ENCODE peak calls at places on chromosome 16, in nine cellular contexts. H is K562, G is stomach, Q is upper lobe of left lung, V is ovary, L is sigmoid colon, K is tibial nerve, Y is transverse colon, D is H1. J is an unnamed sample. For H3K36me3, the result is how much of the 10 kb centered on the place peaks cover.

GRCh38 chr16:28910046-28911031 is 14.7 kb downstream of the RABEP2 start:
- DNase-seq in K (no peak), Y (peak), V (no peak), H (no peak), Q (no peak), L (no peak), D (no peak), G (no peak), J (no peak)

GRCh38 chr16:54453863-54454262 is 167.3 kb upstream of the IRX3 start:
- DNase-seq in V (no peak), K (no peak), D (no peak), H (no peak), Q (no peak), L (no peak), G (no peak), Y (no peak), J (no peak)

GRCh38 chr16:27761816-27762215 is 211.9 kb downstream of the KATNIP start:
- DNase-seq in K (no peak), V (no peak), Y (no peak), Q (no peak), L (no peak), G (no peak), H (no peak), D (no peak), J (no peak)

GRCh38 chr16:69188716-69189115 is 1.8 kb downstream of the SNTB2 start:
- DNase-seq in K (no peak), Q (no peak), L (peak), G (no peak), H (no peak), D (no peak), Y (no peak), V (no peak), J (no peak)

GRCh38 chr16:1680361-1680760 is 2.3 kb downstream of the JPT2 start:
- DNase-seq in Q (no peak), D (no peak), G (no peak), H (no peak), L (no peak), Y (no peak), K (no peak), V (no peak), J (no peak)

GRCh38 chr16:4239020-4239419 is 2.9 kb downstream of the SRL start:
- DNase-seq in D (no peak), G (no peak), H (no peak), V (no peak), K (no peak), L (no peak), Q (no peak), Y (no peak), J (no peak)

GRCh38 chr16:84084570-84085270 is 32.0 kb downstream of the MBTPS1 start:
- DNase-seq in Y (peak), D (peak), G (peak), H (peak), V (peak), L (peak), K (no peak), Q (peak), J (no peak)

GRCh38 chr16:10402975-10403374 is 17.1 kb downstream of the ATF7IP2 start:
- DNase-seq in Y (no peak), K (no peak), G (no peak), D (no peak), L (no peak), H (no peak), Q (no peak), V (no peak), J (no peak)

GRCh38 chr16:80346160-80346632 is 194.6 kb upstream of the DYNLRB2 start:
- DNase-seq in H (no peak), G (no peak), L (no peak), D (no peak), Y (no peak), K (no peak), Q (no peak), V (no peak), J (no peak)

GRCh38 chr16:13101828-13102227 is 200.4 kb downstream of the SHISA9 start:
- DNase-seq in D (no peak), H (no peak), L (no peak), G (no peak), K (no peak), Q (no peak), Y (no peak), V (no peak), J (no peak)

GRCh38 chr16:345686-346231 is 6.8 kb downstream of the AXIN1 start:
- DNase-seq in Q (no peak), G (no peak), L (no peak), K (no peak), H (no peak), Y (no peak), V (no peak), D (no peak), J (no peak)

GRCh38 chr16:57637424-57637823 is 9.0 kb downstream of the ADGRG1 start:
- DNase-seq in L (peak), Y (no peak), K (peak), D (no peak), H (no peak), V (no peak), Q (peak), G (no peak), J (no peak)

GRCh38 chr16:62041401-62041800 is 5.2 kb upstream of the CDH8 start:
- DNase-seq in G (no peak), V (no peak), H (no peak), Q (no peak), L (no peak), Y (no peak), K (no peak), D (no peak), J (no peak)

GRCh38 chr16:61246592-61246991 is 789.6 kb downstream of the CDH8 start:
- DNase-seq in Y (no peak), G (no peak), D (no peak), V (no peak), H (no peak), L (no peak), Q (no peak), K (no peak), J (no peak)

GRCh38 chr16:3509470-3509928 is 8.7 kb downstream of the CLUAP1 start:
- DNase-seq in L (peak), V (no peak), D (no peak), Q (no peak), Y (peak), H (no peak), K (no peak), G (peak), J (no peak)

GRCh38 chr16:1108299-1109252 is 12.5 kb upstream of the C1QTNF8 start:
- DNase-seq in V (peak), K (no peak), H (no peak), Y (peak), D (no peak), G (peak), Q (no peak), L (peak), J (no peak)

GRCh38 chr16:54175552-54176375 is 110.8 kb downstream of the IRX3 start:
- DNase-seq in V (no peak), Y (no peak), G (no peak), D (no peak), K (no peak), Q (no peak), H (no peak), L (no peak), J (no peak)

GRCh38 chr16:25488435-25488834 is 203.3 kb upstream of the HS3ST4 start:
- DNase-seq in V (no peak), Y (no peak), G (no peak), Q (no peak), K (no peak), H (no peak), D (no peak), L (no peak), J (no peak)
- TF ChIP-seq CTCF in V (no peak), Y (no peak), G (no peak), Q (no peak), K (no peak), H (no peak), D (no peak), L (no peak), J (no peak)

DNA sequence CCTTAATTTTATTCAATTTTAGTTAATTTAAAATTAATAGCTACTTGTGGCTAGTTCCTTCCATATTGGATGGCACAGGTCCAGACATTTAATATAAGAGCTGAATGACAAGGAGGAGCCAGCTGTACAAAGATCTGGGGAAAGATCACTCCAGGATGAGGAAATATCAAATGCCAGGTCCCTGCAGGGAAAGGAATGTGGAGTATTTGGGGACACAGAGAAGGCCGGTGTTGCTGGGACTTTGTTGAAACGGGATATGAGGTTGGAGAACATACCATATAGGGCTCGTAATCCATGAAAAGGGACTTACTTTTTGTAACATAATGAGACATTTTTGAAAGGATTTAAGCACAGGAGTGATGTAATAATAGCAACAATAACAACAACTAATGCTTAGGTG is 426.8 kb downstream of the HS3ST4 start:
- DNase-seq in L (no peak), H (no peak), D (peak), Y (no peak), G (no peak), K (no peak), Q (no peak), V (no peak), J (no peak)
- TF ChIP-seq EP300 in L (no peak), H (no peak), D (no peak), Y (no peak), G (no peak), K (no peak), Q (no peak), V (no peak), J (no peak)

GRCh38 chr16:15613676-15614075 is 29.3 kb downstream of the MARF1 start:
- DNase-seq in V (no peak), Q (no peak), H (no peak), G (no peak), L (no peak), K (no peak), D (no peak), Y (no peak), J (no peak)

GRCh38 chr16:15610369-15610871 is 32.5 kb downstream of the MARF1 start:
- DNase-seq in Y (no peak), H (no peak), K (no peak), D (no peak), Q (no peak), V (no peak), G (no peak), L (no peak), J (no peak)

GRCh38 chr16:15608398-15609285 is 34.3 kb downstream of the MARF1 start:
- DNase-seq in G (no peak), L (no peak), K (no peak), Y (no peak), V (no peak), Q (no peak), H (no peak), D (no peak), J (no peak)

GRCh38 chr16:15609286-15609649 is 33.7 kb downstream of the MARF1 start:
- DNase-seq in K (no peak), V (no peak), D (no peak), Y (no peak), Q (no peak), G (no peak), L (no peak), H (no peak), J (no peak)

GRCh38 chr16:15611610-15612009 is 31.3 kb downstream of the MARF1 start:
- DNase-seq in Q (no peak), Y (no peak), D (no peak), G (no peak), V (no peak), K (no peak), L (no peak), H (no peak), J (no peak)
- H3K36me3 ChIP-seq in Q (half or more), Y (under half), D (half or more), G (half or more), V (under half), K (under half), L (half or more), H (half or more), J (half or more)

GRCh38 chr16:15691046-15691445 is 41.0 kb downstream of the NDE1 start:
- DNase-seq in H (no peak), D (no peak), Y (no peak), G (no peak), K (no peak), Q (no peak), V (no peak), L (no peak), J (no peak)
- TF ChIP-seq CTCF in H (no peak), D (no peak), Y (no peak), G (no peak), K (no peak), Q (no peak), V (no peak), L (no peak), J (no peak)

J was measured in suprapubic skin.